ENCODE peak calls at places on chromosome 5, in six cellular contexts. R is KG1; G is GM12891; M is body of pancreas; S is OCI-M1; D is activated CD8-positive, alpha-beta T cell treated with anti-CD3 and anti-CD28 coated beads for 36 hours. T is an unnamed sample.

GRCh38 chr5:115262066-115262404 is 642 bp downstream of the PGGT1B start:
- DNase-seq in R (no peak), G (peak), M (no peak), S (no peak), D (peak), T (no peak)

GRCh38 chr5:115579747-115580173 is 22.5 kb downstream of the TICAM2 start:
- DNase-seq in R (no peak), G (no peak), M (no peak), S (no peak), D (no peak), T (no peak)

GRCh38 chr5:104062495-104063377 is 500.1 kb upstream of the NUDT12 start:
- DNase-seq in R (no peak), G (no peak), M (no peak), S (no peak), D (no peak), T (peak)

GRCh38 chr5:143056331-143056689 is 286.1 kb downstream of the ARHGAP26 start:
- DNase-seq in R (no peak), G (no peak), M (no peak), S (no peak), D (no peak), T (no peak)

GRCh38 chr5:60668715-60669304 is 31.2 kb downstream of the DEPDC1B start:
- DNase-seq in R (peak), G (no peak), M (no peak), S (peak), D (no peak), T (no peak)

GRCh38 chr5:115297043-115297442 is 589 bp upstream of the CCDC112 start:
- DNase-seq in R (no peak), G (no peak), M (no peak), S (no peak), D (no peak), T (no peak)

GRCh38 chr5:74801941-74802340 is 34.9 kb downstream of the NSA2 start:
- DNase-seq in R (no peak), G (no peak), M (no peak), S (no peak), D (no peak), T (no peak)

GRCh38 chr5:172958268-172959046 is 767 bp upstream of the RPL26L1 start:
- DNase-seq in R (peak), G (peak), M (peak), S (peak), D (peak), T (peak)

GRCh38 chr5:114101153-114101552 is 260.7 kb upstream of the KCNN2 start:
- DNase-seq in R (no peak), G (no peak), M (peak), S (peak), D (peak), T (peak)

T was measured in Calu3.